ENCODE peak calls at places on chromosomes 7 and 10, in ten cellular contexts. R is T-helper 22 cell, C is H1, W is T-helper 9 cell, E is NCI-H82, T is ovary, S is fibroblast of the aortic adventitia, M is GM12891, B is SW 1271, H is head of caudate nucleus. V is an unnamed sample.

GRCh38 chr7:20793258-20793657 is 6.6 kb upstream of the SP8 start:
- DNase-seq in R (no peak), C (no peak), W (no peak), E (peak; percentile 53), T (no peak), S (no peak), M (no peak), B (no peak), H (no peak), V (no peak)

GRCh38 chr7:147485660-147486210 is 1104.8 kb upstream of the C7orf33 start:
- DNase-seq in R (no peak), C (no peak), W (no peak), E (peak; percentile 99), T (no peak), S (no peak), M (no peak), B (no peak), H (no peak), V (no peak)

GRCh38 chr7:129774359-129774758 is 162.8 kb downstream of the NRF1 start:
- DNase-seq in R (no peak), C (no peak), W (no peak), E (peak; percentile 90), T (no peak), S (no peak), M (no peak), B (no peak), H (no peak), V (no peak)

GRCh38 chr10:74787457-74787856 is 38.9 kb upstream of the KAT6B start:
- DNase-seq in R (no peak), C (no peak), W (no peak), E (no peak), T (no peak), S (no peak), M (no peak), B (no peak), H (no peak), V (no peak)

GRCh38 chr10:126430512-126430911 is 42.2 kb upstream of the ADAM12 start:
- DNase-seq in R (no peak), C (no peak), W (no peak), E (no peak), T (no peak), S (no peak), M (no peak), B (no peak), H (no peak), V (no peak)

GRCh38 chr10:35611750-35612149 is 6.6 kb downstream of the GJD4 start:
- DNase-seq in R (no peak), C (no peak), W (no peak), E (peak; percentile 45), T (no peak), S (no peak), M (no peak), B (no peak), H (no peak), V (no peak)

GRCh38 chr10:104925232-104925851 is 284.3 kb downstream of the SORCS3 start:
- DNase-seq in R (no peak), C (peak; percentile 71), W (no peak), E (peak; percentile 74), T (no peak), S (peak; percentile 37), M (no peak), B (no peak), H (no peak), V (peak; percentile 44)

GRCh38 chr7:158663428-158663741 is 41.2 kb downstream of the NCAPG2 start:
- DNase-seq in R (no peak), C (no peak), W (no peak), E (no peak), T (no peak), S (no peak), M (no peak), B (no peak), H (no peak), V (no peak)

GRCh38 chr10:20988357-20988983 is 91.4 kb upstream of the NEBL start:
- DNase-seq in R (no peak), C (no peak), W (no peak), E (no peak), T (no peak), S (no peak), M (no peak), B (no peak), H (no peak), V (no peak)

GRCh38 chr10:87804939-87805569 is 13.0 kb downstream of the ATAD1 start:
- DNase-seq in R (no peak), C (no peak), W (no peak), E (no peak), T (no peak), S (no peak), M (no peak), B (no peak), H (no peak), V (no peak)

GRCh38 chr7:43211693-43212092 is 99.2 kb downstream of the HECW1 start:
- DNase-seq in R (no peak), C (no peak), W (no peak), E (no peak), T (no peak), S (no peak), M (no peak), B (no peak), H (no peak), V (no peak)

GRCh38 chr10:97127960-97128850 is 57.6 kb downstream of the SLIT1 start:
- DNase-seq in R (no peak), C (no peak), W (no peak), E (no peak), T (no peak), S (no peak), M (no peak), B (no peak), H (no peak), V (peak; percentile 29)

GRCh38 chr7:57417736-57418135 is 32.2 kb upstream of the ZNF716 start:
- DNase-seq in R (no peak), C (no peak), W (no peak), E (no peak), T (no peak), S (no peak), M (no peak), B (no peak), H (no peak), V (no peak)

GRCh38 chr7:106774768-106775551 is 90.1 kb upstream of the PIK3CG start:
- DNase-seq in R (no peak), C (no peak), W (no peak), E (no peak), T (no peak), S (no peak), M (no peak), B (peak; percentile 95), H (no peak), V (no peak)

GRCh38 chr7:11374629-11375028 is 401.0 kb downstream of the PHF14 start:
- DNase-seq in R (no peak), C (no peak), W (no peak), E (no peak), T (no peak), S (no peak), M (no peak), B (no peak), H (no peak), V (no peak)